ENCODE peak calls at places on chromosome 14, in seven cellular contexts. N, Z, E, T, U, Q and S are unnamed samples.

GRCh38 chr14:51860836-51861583 is 598 bp downstream of the GNG2 start:
- DNase-seq in N (no peak), Z (no peak), E (no peak), T (no peak), U (no peak), Q (no peak), S (no peak)

GRCh38 chr14:54475187-54475881 is 13.4 kb downstream of the GMFB start:
- DNase-seq in N (no peak), Z (no peak), E (no peak), T (no peak), U (no peak), Q (no peak), S (no peak)

GRCh38 chr14:74618078-74618952 is 6.3 kb upstream of the LTBP2 start:
- DNase-seq in N (no peak), Z (peak), E (peak), T (peak), U (no peak), Q (no peak), S (peak)

GRCh38 chr14:50303744-50304471 is 8.1 kb downstream of the L2HGDH start:
- DNase-seq in N (no peak), Z (no peak), E (no peak), T (no peak), U (no peak), Q (no peak), S (no peak)

GRCh38 chr14:34465069-34465859 is 3.2 kb upstream of the SPTSSA start:
- DNase-seq in N (no peak), Z (no peak), E (peak), T (no peak), U (no peak), Q (no peak), S (peak)

GRCh38 chr14:91171291-91171690 is 57.4 kb downstream of the DGLUCY start:
- DNase-seq in N (no peak), Z (no peak), E (no peak), T (no peak), U (no peak), Q (no peak), S (no peak)

GRCh38 chr14:75249251-75249957 is 29.2 kb upstream of the FOS start:
- DNase-seq in N (no peak), Z (no peak), E (no peak), T (no peak), U (no peak), Q (no peak), S (no peak)

GRCh38 chr14:89779707-89780106 is 174.8 kb downstream of the EFCAB11 start:
- DNase-seq in N (no peak), Z (no peak), E (no peak), T (no peak), U (no peak), Q (no peak), S (no peak)

GRCh38 chr14:106185837-106186233 is 659.5 kb downstream of the TMEM121 start:
- DNase-seq in N (no peak), Z (no peak), E (no peak), T (no peak), U (no peak), Q (no peak), S (no peak)

GRCh38 chr14:101719045-101719645 is 42.4 kb upstream of the PPP2R5C start:
- DNase-seq in N (no peak), Z (no peak), E (no peak), T (no peak), U (no peak), Q (no peak), S (no peak)

GRCh38 chr14:77641534-77642341 is 25.3 kb upstream of the SPTLC2 start:
- DNase-seq in N (peak), Z (no peak), E (peak), T (no peak), U (peak), Q (peak), S (no peak)

GRCh38 chr14:57583396-57583795 is 89.7 kb upstream of the CCDC198 start:
- DNase-seq in N (no peak), Z (no peak), E (no peak), T (no peak), U (no peak), Q (no peak), S (no peak)

GRCh38 chr14:64950889-64951288 is 8.3 kb upstream of the GPX2 start:
- DNase-seq in N (no peak), Z (no peak), E (no peak), T (no peak), U (no peak), Q (no peak), S (no peak)

GRCh38 chr14:56324831-56325230 is 206.6 kb downstream of the PELI2 start:
- DNase-seq in N (no peak), Z (no peak), E (no peak), T (no peak), U (no peak), Q (no peak), S (no peak)

GRCh38 chr14:91997492-91997891 is 42.4 kb downstream of the TRIP11 start:
- DNase-seq in N (no peak), Z (no peak), E (peak), T (no peak), U (no peak), Q (no peak), S (no peak)

GRCh38 chr14:65103150-65103760 is 938 bp upstream of the MAX start:
- DNase-seq in N (no peak), Z (no peak), E (no peak), T (peak), U (no peak), Q (no peak), S (peak)

GRCh38 chr14:92325835-92326234 is 2.9 kb downstream of the SLC24A4 start:
- DNase-seq in N (no peak), Z (no peak), E (no peak), T (no peak), U (no peak), Q (no peak), S (no peak)

GRCh38 chr14:104111301-104112112 is 26.0 kb downstream of the ASPG start:
- DNase-seq in N (peak), Z (no peak), E (no peak), T (no peak), U (no peak), Q (peak), S (no peak)

GRCh38 chr14:104353921-104354701 is 215.7 kb downstream of the KIF26A start:
- DNase-seq in N (no peak), Z (no peak), E (peak), T (no peak), U (peak), Q (peak), S (no peak)

GRCh38 chr14:37571391-37571790 is 23.7 kb downstream of the FOXA1 start:
- DNase-seq in N (no peak), Z (no peak), E (no peak), T (no peak), U (no peak), Q (no peak), S (no peak)

GRCh38 chr14:71163842-71164500 is 256.7 kb downstream of the PCNX1 start:
- DNase-seq in N (no peak), Z (no peak), E (no peak), T (no peak), U (no peak), Q (no peak), S (no peak)

GRCh38 chr14:45610303-45610702 is 357.3 kb upstream of the MIS18BP1 start:
- DNase-seq in N (no peak), Z (no peak), E (peak), T (no peak), U (no peak), Q (no peak), S (no peak)

DNA sequence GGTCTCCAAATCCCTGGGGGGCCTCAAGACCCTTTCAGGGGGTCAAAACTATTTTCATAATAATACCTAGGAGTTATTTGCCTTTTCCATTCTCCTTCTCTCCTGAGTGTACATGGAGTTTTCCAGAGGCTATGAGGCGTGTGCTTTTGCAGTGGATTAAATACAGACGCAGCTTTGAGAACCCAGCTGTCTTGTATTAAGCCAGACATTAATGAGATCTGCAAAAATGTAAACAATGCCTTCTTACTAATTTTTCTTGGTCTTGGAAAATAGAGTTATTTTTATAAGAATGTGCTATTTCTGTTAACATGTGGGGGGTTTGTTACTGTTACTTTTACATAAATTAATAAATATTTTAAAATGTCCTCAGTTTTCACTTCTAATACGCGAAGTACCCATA is 68.6 kb downstream of the SLC25A47 start:
- DNase-seq in N (no peak), Z (no peak), E (no peak), T (no peak), U (no peak), Q (no peak), S (no peak)
- TF ChIP-seq POLR2A in N (no peak), Z (no peak), E (no peak), T (no peak), U (no peak), Q (no peak), S (no peak)

DNA sequence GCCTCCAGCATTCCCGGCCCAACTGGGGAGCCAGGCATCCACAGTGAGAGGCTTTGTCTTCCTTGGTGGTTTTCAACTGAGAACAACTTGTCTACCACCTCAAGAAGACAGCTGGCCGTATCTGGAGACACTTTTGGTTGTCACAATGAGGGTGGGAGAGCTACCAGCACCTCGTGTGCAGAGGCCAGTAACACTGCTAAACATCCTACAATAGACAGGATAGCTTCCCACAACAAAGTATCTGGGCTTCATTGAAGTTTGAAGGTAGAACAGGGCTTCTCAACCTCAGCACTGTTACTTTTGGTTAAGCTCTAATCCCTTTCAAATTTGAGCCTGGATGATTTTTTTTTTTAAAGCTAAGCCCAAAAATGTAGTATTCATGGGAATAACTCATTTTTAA is 10.9 kb downstream of the SLC7A8 start:
- DNase-seq in N (no peak), Z (no peak), E (no peak), T (no peak), U (no peak), Q (no peak), S (no peak)
- TF ChIP-seq POLR2A in N (no peak), Z (no peak), E (no peak), T (no peak), U (no peak), Q (no peak), S (no peak)

GRCh38 chr14:21525995-21526671 is at the start of gene SALL2:
- DNase-seq in N (peak), Z (no peak), E (peak), T (peak), U (peak), Q (peak), S (peak)
- TF ChIP-seq POLR2A in N (no peak), Z (no peak), E (no peak), T (peak), U (peak), Q (no peak), S (no peak)

GRCh38 chr14:24273422-24273998 is 2.1 kb upstream of the RABGGTA start:
- DNase-seq in N (no peak), Z (no peak), E (no peak), T (peak), U (no peak), Q (no peak), S (no peak)

GRCh38 chr14:24271834-24272263 is 452 bp upstream of the RABGGTA start:
- DNase-seq in N (no peak), Z (no peak), E (no peak), T (no peak), U (no peak), Q (no peak), S (peak)

GRCh38 chr14:24272442-24272841 is 1.0 kb upstream of the RABGGTA start:
- DNase-seq in N (no peak), Z (no peak), E (no peak), T (no peak), U (no peak), Q (no peak), S (no peak)

GRCh38 chr14:24275524-24276139 is 4.2 kb upstream of the RABGGTA start:
- DNase-seq in N (no peak), Z (no peak), E (no peak), T (no peak), U (no peak), Q (no peak), S (no peak)

DNA sequence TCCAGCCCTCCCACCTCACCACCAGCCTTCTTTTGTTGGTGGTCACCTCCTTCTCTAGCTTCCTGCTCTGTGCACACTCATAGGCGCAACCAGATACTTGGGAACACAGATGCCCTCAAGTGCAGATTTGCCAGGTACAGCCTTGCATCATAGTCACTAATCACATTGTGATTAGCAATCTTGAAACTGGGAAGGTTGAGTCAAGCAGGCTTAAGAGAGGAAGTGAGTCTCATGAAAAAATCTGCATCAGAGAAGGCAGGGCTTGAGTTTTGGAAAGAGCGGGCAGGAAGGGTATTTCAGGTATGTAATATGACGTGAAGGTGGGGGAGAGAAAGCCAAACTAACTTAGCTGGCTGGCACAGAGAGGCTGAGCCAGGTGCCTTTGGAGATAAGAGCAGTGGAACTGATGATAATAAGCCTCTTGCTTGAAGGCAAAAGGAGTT is 2.7 kb upstream of the RABGGTA start:
- DNase-seq in N (no peak), Z (no peak), E (no peak), T (no peak), U (no peak), Q (no peak), S (no peak)
- TF ChIP-seq POLR2A in N (no peak), Z (no peak), E (no peak), T (no peak), U (no peak), Q (no peak), S (no peak)